ENCODE peak calls at places on chromosomes 5 and 9, in four cellular contexts. B, I, W and Z are unnamed samples.

GRCh38 chr5:140588311-140589070 is 23.9 kb downstream of the SLC35A4 start:
- DNase-seq in B (no peak), I (no peak), W (peak; percentile 70), Z (no peak)

GRCh38 chr5:180169246-180170110 is 39.5 kb downstream of the RASGEF1C start:
- DNase-seq in B (no peak), I (no peak), W (no peak), Z (no peak)

GRCh38 chr5:163005949-163006348 is 431.4 kb upstream of the CCNG1 start:
- DNase-seq in B (no peak), I (peak; percentile 17), W (no peak), Z (no peak)

GRCh38 chr5:135032613-135033025 is 1.4 kb downstream of the PITX1 start:
- DNase-seq in B (no peak), I (no peak), W (peak; percentile 15), Z (no peak)

GRCh38 chr5:57692582-57693487 is 210.2 kb upstream of the ACTBL2 start:
- DNase-seq in B (peak; percentile 20), I (peak; percentile 84), W (peak; percentile 97), Z (peak; percentile 33)

GRCh38 chr5:163838738-163839137 is 333.3 kb downstream of the MAT2B start:
- DNase-seq in B (no peak), I (no peak), W (no peak), Z (no peak)

GRCh38 chr9:137040568-137040967 is 5.4 kb downstream of the NPDC1 start:
- DNase-seq in B (no peak), I (no peak), W (no peak), Z (no peak)

GRCh38 chr5:98527846-98528245 is 245.6 kb upstream of the RGMB start:
- DNase-seq in B (no peak), I (no peak), W (no peak), Z (no peak)

GRCh38 chr5:1895771-1896420 is 13.2 kb upstream of the IRX4 start:
- DNase-seq in B (no peak), I (no peak), W (no peak), Z (no peak)

GRCh38 chr5:96081276-96081858 is 119.7 kb upstream of the ELL2 start:
- DNase-seq in B (no peak), I (no peak), W (no peak), Z (no peak)

GRCh38 chr9:84123648-84124406 is 143.2 kb downstream of the RMI1 start:
- DNase-seq in B (no peak), I (no peak), W (no peak), Z (no peak)

GRCh38 chr5:126338516-126339153 is 84.6 kb upstream of the GRAMD2B start:
- DNase-seq in B (no peak), I (no peak), W (no peak), Z (no peak)

GRCh38 chr5:143889986-143890385 is 78.0 kb downstream of the HMHB1 start:
- DNase-seq in B (no peak), I (peak; percentile 82), W (peak; percentile 86), Z (no peak)

GRCh38 chr9:124369236-124369797 is 45.9 kb downstream of the PSMB7 start:
- DNase-seq in B (no peak), I (no peak), W (no peak), Z (no peak)

GRCh38 chr9:91192785-91193657 is 168.7 kb downstream of the AUH start:
- DNase-seq in B (no peak), I (peak; percentile 82), W (peak; percentile 100), Z (peak; percentile 81)

GRCh38 chr5:152488869-152489268 is 83.8 kb upstream of the NMUR2 start:
- DNase-seq in B (no peak), I (no peak), W (no peak), Z (no peak)

GRCh38 chr9:136057236-136058151 is 37.6 kb downstream of the NACC2 start:
- DNase-seq in B (no peak), I (no peak), W (no peak), Z (no peak)

GRCh38 chr5:151012857-151013256 is 7.5 kb upstream of the GPX3 start:
- DNase-seq in B (no peak), I (no peak), W (no peak), Z (no peak)

GRCh38 chr5:180395540-180396274 is 42.6 kb upstream of the GFPT2 start:
- DNase-seq in B (no peak), I (no peak), W (peak; percentile 17), Z (no peak)

GRCh38 chr9:74500584-74500924 is 3.4 kb downstream of the RORB start:
- DNase-seq in B (no peak), I (no peak), W (no peak), Z (no peak)

GRCh38 chr9:71249729-71250317 is 128.4 kb upstream of the TRPM3 start:
- DNase-seq in B (no peak), I (peak; percentile 19), W (peak; percentile 80), Z (no peak)